ENCODE peak calls at places on chromosomes 5 and 9, in eight cellular contexts. T is cerebellum; D is AG08396; N is stimulated activated CD8-positive, alpha-beta memory T cell treated with anti-CD3 and anti-CD28 coated beads, Interleukin-12 subunit alpha, Interleukin-12 subunit beta, amount 100 ng/mL, for 1 hour; Z is kidney tubule cell; R is vagina; X is nucleus accumbens; K is endothelial cell. Y is an unnamed sample.

GRCh38 chr5:116023619-116024018 is 8.7 kb upstream of the ARL14EPL start:
- DNase-seq in N (no peak), K (no peak), Z (no peak), D (no peak), R (no peak), X (no peak), T (no peak), Y (no peak)

GRCh38 chr9:137723396-137724113 is 104.8 kb downstream of the EHMT1 start:
- DNase-seq in Z (no peak), T (no peak), R (no peak), D (no peak), N (no peak), X (no peak), K (no peak), Y (no peak)

GRCh38 chr5:104297076-104297475 is 734.5 kb upstream of the NUDT12 start:
- DNase-seq in N (no peak), D (no peak), K (no peak), R (no peak), Z (no peak), T (no peak), X (no peak), Y (no peak)

GRCh38 chr9:72623156-72623555 is 101.7 kb downstream of the TMC1 start:
- DNase-seq in X (no peak), T (no peak), Z (no peak), R (no peak), N (no peak), D (no peak), K (no peak), Y (no peak)

GRCh38 chr5:137315534-137316345 is 183.4 kb downstream of the SPOCK1 start:
- DNase-seq in K (no peak), R (no peak), D (no peak), Z (no peak), T (no peak), N (no peak), X (no peak), Y (no peak)

GRCh38 chr5:81188962-81189361 is 44.2 kb upstream of the CKMT2 start:
- DNase-seq in K (no peak), D (no peak), R (no peak), N (no peak), X (no peak), Z (no peak), T (no peak), Y (no peak)

GRCh38 chr9:126151671-126152050 is 175.0 kb upstream of the MVB12B start:
- DNase-seq in K (no peak), T (no peak), Z (no peak), D (peak; percentile 36), R (no peak), N (no peak), X (no peak), Y (no peak)

GRCh38 chr5:88813805-88814584 is 69.0 kb downstream of the MEF2C start:
- DNase-seq in Z (no peak), X (no peak), R (no peak), N (no peak), K (no peak), D (no peak), T (no peak), Y (no peak)

GRCh38 chr5:132214491-132214890 is 13.2 kb downstream of the P4HA2 start:
- DNase-seq in X (no peak), T (no peak), Z (no peak), K (no peak), R (no peak), N (no peak), D (no peak), Y (no peak)

GRCh38 chr5:177154003-177154643 is 20.6 kb downstream of the NSD1 start:
- DNase-seq in D (peak; percentile 11), R (no peak), X (no peak), T (no peak), Z (no peak), K (no peak), N (no peak), Y (no peak)

GRCh38 chr9:37938121-37938906 is 34.4 kb upstream of the SLC25A51 start:
- DNase-seq in K (no peak), R (no peak), X (peak; percentile 27), D (peak; percentile 70), Z (peak; percentile 75), T (no peak), N (no peak), Y (no peak)

GRCh38 chr9:33446507-33447403 is 638 bp downstream of the AQP3 start:
- DNase-seq in D (peak; percentile 81), T (peak; percentile 32), N (peak; percentile 41), K (no peak), R (no peak), Z (peak; percentile 83), X (peak; percentile 18), Y (no peak)

GRCh38 chr5:142013734-142014495 is 1.1 kb upstream of the GNPDA1 start:
- DNase-seq in Z (peak; percentile 90), N (no peak), K (no peak), T (peak; percentile 55), R (no peak), X (peak; percentile 21), D (peak; percentile 68), Y (no peak)

GRCh38 chr5:77935516-77936364 is 159.6 kb upstream of the TBCA start:
- DNase-seq in T (no peak), Z (peak; percentile 27), D (no peak), R (no peak), K (no peak), N (no peak), X (no peak), Y (no peak)

GRCh38 chr9:114166606-114167572 is 11.6 kb downstream of the COL27A1 start:
- DNase-seq in Z (peak; percentile 17), N (no peak), T (no peak), X (no peak), K (no peak), R (no peak), D (no peak), Y (no peak)

GRCh38 chr9:131886839-131887238 is 147.0 kb upstream of the RAPGEF1 start:
- DNase-seq in D (no peak), X (no peak), N (no peak), R (no peak), T (no peak), Z (no peak), K (no peak), Y (no peak)

GRCh38 chr5:168299372-168299771 is 7.9 kb downstream of the WWC1 start:
- DNase-seq in K (no peak), X (no peak), T (no peak), N (no peak), Z (no peak), R (no peak), D (no peak), Y (no peak)

GRCh38 chr9:85729882-85730281 is 11.9 kb downstream of the AGTPBP1 start:
- DNase-seq in Z (no peak), X (no peak), D (no peak), R (no peak), K (no peak), T (no peak), N (no peak), Y (no peak)

GRCh38 chr5:4581289-4581688 is 558.8 kb upstream of the ADAMTS16 start:
- DNase-seq in T (no peak), D (no peak), Z (no peak), R (no peak), N (no peak), X (no peak), K (no peak), Y (no peak)

GRCh38 chr9:68998344-68998743 is 15.6 kb downstream of the PRKACG start:
- DNase-seq in X (no peak), T (no peak), N (no peak), K (no peak), R (no peak), D (no peak), Z (no peak), Y (no peak)

GRCh38 chr5:83450840-83451239 is 20.7 kb upstream of the VCAN start:
- DNase-seq in X (no peak), D (no peak), T (no peak), N (no peak), R (no peak), Z (peak; percentile 69), K (no peak), Y (no peak)

GRCh38 chr9:115226152-115226551 is 108.2 kb upstream of the TNC start:
- DNase-seq in K (no peak), T (no peak), N (no peak), R (no peak), X (no peak), Z (no peak), D (no peak), Y (no peak)

GRCh38 chr5:153476767-153477166 is 13.7 kb upstream of the GRIA1 start:
- DNase-seq in X (no peak), D (peak; percentile 25), R (no peak), K (no peak), Z (peak; percentile 83), N (no peak), T (no peak), Y (no peak)

GRCh38 chr9:137615387-137615871 is 3.4 kb upstream of the EHMT1 start:
- DNase-seq in X (no peak), N (no peak), Z (no peak), T (no peak), K (no peak), R (no peak), D (no peak), Y (no peak)

GRCh38 chr5:128304121-128304520 is 220.6 kb downstream of the SLC12A2 start:
- DNase-seq in Z (peak; percentile 83), X (no peak), K (no peak), R (no peak), T (no peak), D (no peak), N (no peak), Y (no peak)

GRCh38 chr5:177382423-177383029 is 1.7 kb upstream of the SLC34A1 start:
- DNase-seq in K (no peak), R (no peak), X (peak; percentile 44), N (no peak), T (peak; percentile 90), D (no peak), Z (no peak), Y (no peak)

GRCh38 chr9:33489070-33489469 is 15.3 kb upstream of the NOL6 start:
- DNase-seq in T (no peak), K (no peak), X (no peak), N (no peak), R (no peak), Z (peak; percentile 65), D (no peak), Y (no peak)

GRCh38 chr9:129310666-129311350 is 132.7 kb upstream of the IER5L start:
- DNase-seq in N (no peak), D (no peak), T (no peak), Z (peak; percentile 46), R (no peak), X (no peak), K (no peak), Y (no peak)

GRCh38 chr9:91090132-91090410 is 271.6 kb downstream of the AUH start:
- DNase-seq in Z (no peak), N (no peak), D (no peak), X (no peak), R (no peak), T (no peak), K (no peak), Y (no peak)

GRCh38 chr5:126677101-126677500 is 76.4 kb downstream of the PHAX start:
- DNase-seq in N (no peak), T (no peak), R (no peak), D (no peak), K (no peak), X (no peak), Z (no peak), Y (no peak)

GRCh38 chr9:134936762-134937555 is 19.2 kb upstream of the FCN1 start:
- DNase-seq in R (no peak), N (no peak), T (no peak), D (no peak), X (no peak), K (no peak), Z (no peak), Y (no peak)

GRCh38 chr5:158483202-158483870 is 616.4 kb downstream of the EBF1 start:
- DNase-seq in K (no peak), D (no peak), R (no peak), X (no peak), N (no peak), Z (peak; percentile 43), T (no peak), Y (no peak)

GRCh38 chr5:113234546-113234945 is 200.2 kb downstream of the TSSK1B start:
- DNase-seq in Z (no peak), X (no peak), K (no peak), N (no peak), T (no peak), D (no peak), R (no peak), Y (no peak)

GRCh38 chr5:14816374-14816998 is 55.1 kb downstream of the ANKH start:
- DNase-seq in R (no peak), N (no peak), K (no peak), T (peak; percentile 76), D (no peak), Z (no peak), X (no peak), Y (no peak)